ENCODE peak calls at places on chromosomes 16 and 17, in ten cellular contexts. One of them, this sample, is unnamed.
A peak's percentile ranks its signal among the peaks of the same experiment; 100 is the strongest.

GRCh38 chr16:49576173-49576494 is 202.5 kb downstream of the C16orf78 start:
- DNase-seq in cardiac fibroblast: no peak
- DNase-seq in T-helper 2 cell: no peak
- DNase-seq in cardiac muscle cell: no peak
- DNase-seq in Right ventricle myocardium superior: no peak
- DNase-seq in iris pigment epithelial cell: no peak
- DNase-seq in right cardiac atrium: no peak
- DNase-seq in AG10803: no peak
- DNase-seq in fibroblast of lung: no peak
- DNase-seq in iPS-NIHi11: no peak
- DNase-seq in this sample: no peak

GRCh38 chr17:78839762-78840529 is 668 bp downstream of the USP36 start:
- DNase-seq in cardiac fibroblast: peak; percentile 70
- DNase-seq in T-helper 2 cell: no peak
- DNase-seq in cardiac muscle cell: peak; percentile 48
- DNase-seq in Right ventricle myocardium superior: peak; percentile 65
- DNase-seq in iris pigment epithelial cell: peak; percentile 76
- DNase-seq in right cardiac atrium: peak; percentile 61
- DNase-seq in AG10803: peak; percentile 66
- DNase-seq in fibroblast of lung: peak; percentile 53
- DNase-seq in iPS-NIHi11: peak; percentile 59
- DNase-seq in this sample: peak; percentile 51

GRCh38 chr17:47095268-47095667 is 93.8 kb downstream of the CDC27 start:
- DNase-seq in cardiac fibroblast: peak; percentile 13
- DNase-seq in T-helper 2 cell: no peak
- DNase-seq in cardiac muscle cell: no peak
- DNase-seq in Right ventricle myocardium superior: no peak
- DNase-seq in iris pigment epithelial cell: no peak
- DNase-seq in right cardiac atrium: no peak
- DNase-seq in AG10803: no peak
- DNase-seq in fibroblast of lung: peak; percentile 40
- DNase-seq in iPS-NIHi11: no peak
- DNase-seq in this sample: no peak

GRCh38 chr17:64628641-64629040 is 33.5 kb downstream of the SMURF2 start:
- DNase-seq in cardiac fibroblast: no peak
- DNase-seq in T-helper 2 cell: no peak
- DNase-seq in cardiac muscle cell: no peak
- DNase-seq in Right ventricle myocardium superior: no peak
- DNase-seq in iris pigment epithelial cell: no peak
- DNase-seq in right cardiac atrium: no peak
- DNase-seq in AG10803: no peak
- DNase-seq in fibroblast of lung: no peak
- DNase-seq in iPS-NIHi11: no peak
- DNase-seq in this sample: no peak

GRCh38 chr17:50218771-50219315 is 17.4 kb upstream of the COL1A1 start:
- DNase-seq in cardiac fibroblast: peak; percentile 92
- DNase-seq in T-helper 2 cell: no peak
- DNase-seq in cardiac muscle cell: no peak
- DNase-seq in Right ventricle myocardium superior: no peak
- DNase-seq in iris pigment epithelial cell: peak; percentile 97
- DNase-seq in right cardiac atrium: no peak
- DNase-seq in AG10803: peak; percentile 98
- DNase-seq in fibroblast of lung: peak; percentile 98
- DNase-seq in iPS-NIHi11: no peak
- DNase-seq in this sample: no peak

GRCh38 chr17:77592503-77592902 is 366.0 kb upstream of the TNRC6C start:
- DNase-seq in cardiac fibroblast: no peak
- DNase-seq in T-helper 2 cell: no peak
- DNase-seq in cardiac muscle cell: no peak
- DNase-seq in Right ventricle myocardium superior: no peak
- DNase-seq in iris pigment epithelial cell: no peak
- DNase-seq in right cardiac atrium: no peak
- DNase-seq in AG10803: no peak
- DNase-seq in fibroblast of lung: no peak
- DNase-seq in iPS-NIHi11: no peak
- DNase-seq in this sample: no peak

GRCh38 chr17:83076930-83077329 is 2.5 kb upstream of the METRNL start:
- DNase-seq in cardiac fibroblast: no peak
- DNase-seq in T-helper 2 cell: no peak
- DNase-seq in cardiac muscle cell: no peak
- DNase-seq in Right ventricle myocardium superior: no peak
- DNase-seq in iris pigment epithelial cell: no peak
- DNase-seq in right cardiac atrium: no peak
- DNase-seq in AG10803: no peak
- DNase-seq in fibroblast of lung: no peak
- DNase-seq in iPS-NIHi11: no peak
- DNase-seq in this sample: no peak

GRCh38 chr17:80070375-80071115 is 30.8 kb upstream of the GAA start:
- DNase-seq in cardiac fibroblast: no peak
- DNase-seq in T-helper 2 cell: no peak
- DNase-seq in cardiac muscle cell: no peak
- DNase-seq in Right ventricle myocardium superior: no peak
- DNase-seq in iris pigment epithelial cell: no peak
- DNase-seq in right cardiac atrium: no peak
- DNase-seq in AG10803: peak; percentile 8
- DNase-seq in fibroblast of lung: no peak
- DNase-seq in iPS-NIHi11: no peak
- DNase-seq in this sample: no peak

GRCh38 chr17:51540151-51540550 is 279.8 kb downstream of the UTP18 start:
- DNase-seq in cardiac fibroblast: no peak
- DNase-seq in T-helper 2 cell: no peak
- DNase-seq in cardiac muscle cell: no peak
- DNase-seq in Right ventricle myocardium superior: no peak
- DNase-seq in iris pigment epithelial cell: no peak
- DNase-seq in right cardiac atrium: no peak
- DNase-seq in AG10803: no peak
- DNase-seq in fibroblast of lung: no peak
- DNase-seq in iPS-NIHi11: no peak
- DNase-seq in this sample: no peak

GRCh38 chr17:384622-385194 is 32.1 kb upstream of the RPH3AL start:
- DNase-seq in cardiac fibroblast: no peak
- DNase-seq in T-helper 2 cell: no peak
- DNase-seq in cardiac muscle cell: no peak
- DNase-seq in Right ventricle myocardium superior: no peak
- DNase-seq in iris pigment epithelial cell: no peak
- DNase-seq in right cardiac atrium: no peak
- DNase-seq in AG10803: no peak
- DNase-seq in fibroblast of lung: no peak
- DNase-seq in iPS-NIHi11: no peak
- DNase-seq in this sample: no peak

GRCh38 chr16:14553447-14553846 is 76.6 kb downstream of the PARN start:
- DNase-seq in cardiac fibroblast: no peak
- DNase-seq in T-helper 2 cell: no peak
- DNase-seq in cardiac muscle cell: no peak
- DNase-seq in Right ventricle myocardium superior: no peak
- DNase-seq in iris pigment epithelial cell: no peak
- DNase-seq in right cardiac atrium: no peak
- DNase-seq in AG10803: no peak
- DNase-seq in fibroblast of lung: no peak
- DNase-seq in iPS-NIHi11: no peak
- DNase-seq in this sample: no peak

GRCh38 chr17:56167491-56167890 is 14.2 kb downstream of the ANKFN1 start:
- DNase-seq in cardiac fibroblast: no peak
- DNase-seq in T-helper 2 cell: no peak
- DNase-seq in cardiac muscle cell: no peak
- DNase-seq in Right ventricle myocardium superior: no peak
- DNase-seq in iris pigment epithelial cell: no peak
- DNase-seq in right cardiac atrium: no peak
- DNase-seq in AG10803: no peak
- DNase-seq in fibroblast of lung: no peak
- DNase-seq in iPS-NIHi11: no peak
- DNase-seq in this sample: no peak

GRCh38 chr16:60675022-60675421 is 1361.2 kb downstream of the CDH8 start:
- DNase-seq in cardiac fibroblast: no peak
- DNase-seq in T-helper 2 cell: no peak
- DNase-seq in cardiac muscle cell: no peak
- DNase-seq in Right ventricle myocardium superior: no peak
- DNase-seq in iris pigment epithelial cell: no peak
- DNase-seq in right cardiac atrium: no peak
- DNase-seq in AG10803: no peak
- DNase-seq in fibroblast of lung: no peak
- DNase-seq in iPS-NIHi11: no peak
- DNase-seq in this sample: no peak

GRCh38 chr17:40451420-40451819 is 8.2 kb downstream of the IGFBP4 start:
- DNase-seq in cardiac fibroblast: peak; percentile 98
- DNase-seq in T-helper 2 cell: no peak
- DNase-seq in cardiac muscle cell: peak; percentile 82
- DNase-seq in Right ventricle myocardium superior: peak; percentile 92
- DNase-seq in iris pigment epithelial cell: peak; percentile 56
- DNase-seq in right cardiac atrium: peak; percentile 89
- DNase-seq in AG10803: peak; percentile 98
- DNase-seq in fibroblast of lung: peak; percentile 88
- DNase-seq in iPS-NIHi11: no peak
- DNase-seq in this sample: peak; percentile 88

GRCh38 chr16:27226476-27226875 is 23.1 kb downstream of the KDM8 start:
- DNase-seq in cardiac fibroblast: no peak
- DNase-seq in T-helper 2 cell: no peak
- DNase-seq in cardiac muscle cell: no peak
- DNase-seq in Right ventricle myocardium superior: peak; percentile 42
- DNase-seq in iris pigment epithelial cell: no peak
- DNase-seq in right cardiac atrium: no peak
- DNase-seq in AG10803: no peak
- DNase-seq in fibroblast of lung: no peak
- DNase-seq in iPS-NIHi11: no peak
- DNase-seq in this sample: no peak

GRCh38 chr16:47230296-47230695 is 86.6 kb upstream of the NETO2 start:
- DNase-seq in cardiac fibroblast: no peak
- DNase-seq in T-helper 2 cell: no peak
- DNase-seq in cardiac muscle cell: no peak
- DNase-seq in Right ventricle myocardium superior: no peak
- DNase-seq in iris pigment epithelial cell: no peak
- DNase-seq in right cardiac atrium: no peak
- DNase-seq in AG10803: no peak
- DNase-seq in fibroblast of lung: no peak
- DNase-seq in iPS-NIHi11: no peak
- DNase-seq in this sample: no peak

GRCh38 chr16:67543036-67543435 is 14.4 kb downstream of the RIPOR1 start:
- DNase-seq in cardiac fibroblast: no peak
- DNase-seq in T-helper 2 cell: no peak
- DNase-seq in cardiac muscle cell: no peak
- DNase-seq in Right ventricle myocardium superior: no peak
- DNase-seq in iris pigment epithelial cell: no peak
- DNase-seq in right cardiac atrium: no peak
- DNase-seq in AG10803: no peak
- DNase-seq in fibroblast of lung: no peak
- DNase-seq in iPS-NIHi11: no peak
- DNase-seq in this sample: no peak

GRCh38 chr16:57637424-57637823 is 9.0 kb downstream of the ADGRG1 start:
- DNase-seq in cardiac fibroblast: peak; percentile 53
- DNase-seq in T-helper 2 cell: no peak
- DNase-seq in cardiac muscle cell: no peak
- DNase-seq in Right ventricle myocardium superior: peak; percentile 64
- DNase-seq in iris pigment epithelial cell: no peak
- DNase-seq in right cardiac atrium: peak; percentile 70
- DNase-seq in AG10803: no peak
- DNase-seq in fibroblast of lung: no peak
- DNase-seq in iPS-NIHi11: no peak
- DNase-seq in this sample: no peak

GRCh38 chr16:68355447-68356248 is 44.8 kb downstream of the PRMT7 start:
- DNase-seq in cardiac fibroblast: no peak
- DNase-seq in T-helper 2 cell: no peak
- DNase-seq in cardiac muscle cell: no peak
- DNase-seq in Right ventricle myocardium superior: no peak
- DNase-seq in iris pigment epithelial cell: no peak
- DNase-seq in right cardiac atrium: no peak
- DNase-seq in AG10803: no peak
- DNase-seq in fibroblast of lung: no peak
- DNase-seq in iPS-NIHi11: peak; percentile 80
- DNase-seq in this sample: no peak

This sample was measured in heart left ventricle.